ENCODE peak calls at places on chromosome 13, in five cellular contexts. One of them, this sample, is unnamed.

GRCh38 chr13:43227721-43228120 is 204.3 kb downstream of the DNAJC15 start:
- DNase-seq in epithelial cell of esophagus: peak; percentile 9
- DNase-seq in D721Med: no peak
- DNase-seq in body of pancreas: no peak
- DNase-seq in CD8-positive, alpha-beta T cell: no peak
- DNase-seq in this sample: no peak

GRCh38 chr13:29546662-29547061 is 48.8 kb downstream of the SLC7A1 start:
- DNase-seq in D721Med: no peak
- DNase-seq in epithelial cell of esophagus: no peak
- DNase-seq in CD8-positive, alpha-beta T cell: no peak
- DNase-seq in body of pancreas: no peak
- DNase-seq in this sample: no peak

GRCh38 chr13:59391696-59392095 is 772.0 kb downstream of the DIAPH3 start:
- DNase-seq in body of pancreas: peak; percentile 76
- DNase-seq in epithelial cell of esophagus: peak; percentile 69
- DNase-seq in D721Med: no peak
- DNase-seq in CD8-positive, alpha-beta T cell: peak; percentile 54
- DNase-seq in this sample: peak; percentile 61

GRCh38 chr13:111241006-111241755 is 79.3 kb upstream of the TEX29 start:
- DNase-seq in CD8-positive, alpha-beta T cell: no peak
- DNase-seq in epithelial cell of esophagus: no peak
- DNase-seq in D721Med: no peak
- DNase-seq in body of pancreas: no peak
- DNase-seq in this sample: no peak

GRCh38 chr13:60448907-60449510 is 52.0 kb downstream of the TDRD3 start:
- DNase-seq in body of pancreas: no peak
- DNase-seq in epithelial cell of esophagus: peak; percentile 64
- DNase-seq in D721Med: no peak
- DNase-seq in CD8-positive, alpha-beta T cell: no peak
- DNase-seq in this sample: peak; percentile 17

GRCh38 chr13:26698392-26699196 is 62.0 kb downstream of the GPR12 start:
- DNase-seq in body of pancreas: peak; percentile 77
- DNase-seq in D721Med: peak; percentile 60
- DNase-seq in CD8-positive, alpha-beta T cell: peak; percentile 66
- DNase-seq in epithelial cell of esophagus: peak; percentile 83
- DNase-seq in this sample: peak; percentile 86

GRCh38 chr13:85798999-85799646 is at the start of gene SLITRK6:
- DNase-seq in epithelial cell of esophagus: peak; percentile 98
- DNase-seq in CD8-positive, alpha-beta T cell: no peak
- DNase-seq in body of pancreas: no peak
- DNase-seq in D721Med: no peak
- DNase-seq in this sample: no peak

GRCh38 chr13:102017248-102017647 is 384.6 kb downstream of the FGF14 start:
- DNase-seq in epithelial cell of esophagus: no peak
- DNase-seq in D721Med: no peak
- DNase-seq in CD8-positive, alpha-beta T cell: no peak
- DNase-seq in body of pancreas: no peak
- DNase-seq in this sample: no peak

GRCh38 chr13:98206946-98207345 is 29.9 kb upstream of the RNF113B start:
- DNase-seq in CD8-positive, alpha-beta T cell: no peak
- DNase-seq in epithelial cell of esophagus: peak; percentile 28
- DNase-seq in D721Med: no peak
- DNase-seq in body of pancreas: no peak
- DNase-seq in this sample: no peak

GRCh38 chr13:114025432-114026127 is 51.7 kb upstream of the C13orf46 start:
- DNase-seq in body of pancreas: no peak
- DNase-seq in epithelial cell of esophagus: no peak
- DNase-seq in CD8-positive, alpha-beta T cell: no peak
- DNase-seq in D721Med: no peak
- DNase-seq in this sample: no peak

GRCh38 chr13:33251131-33251629 is 34.4 kb downstream of the STARD13 start:
- DNase-seq in body of pancreas: no peak
- DNase-seq in epithelial cell of esophagus: peak; percentile 89
- DNase-seq in CD8-positive, alpha-beta T cell: no peak
- DNase-seq in D721Med: no peak
- DNase-seq in this sample: peak; percentile 47

GRCh38 chr13:113564331-113565023 is 20.1 kb upstream of the TFDP1 start:
- DNase-seq in CD8-positive, alpha-beta T cell: no peak
- DNase-seq in D721Med: no peak
- DNase-seq in epithelial cell of esophagus: no peak
- DNase-seq in body of pancreas: no peak
- DNase-seq in this sample: no peak

GRCh38 chr13:37775871-37776270 is 93.7 kb downstream of the TRPC4 start:
- DNase-seq in CD8-positive, alpha-beta T cell: no peak
- DNase-seq in body of pancreas: no peak
- DNase-seq in D721Med: no peak
- DNase-seq in epithelial cell of esophagus: no peak
- DNase-seq in this sample: no peak

GRCh38 chr13:85755123-85755522 is 44.1 kb downstream of the SLITRK6 start:
- DNase-seq in CD8-positive, alpha-beta T cell: no peak
- DNase-seq in body of pancreas: no peak
- DNase-seq in D721Med: no peak
- DNase-seq in epithelial cell of esophagus: no peak
- DNase-seq in this sample: no peak

GRCh38 chr13:57601536-57601935 is 30.0 kb upstream of the PCDH17 start:
- DNase-seq in D721Med: no peak
- DNase-seq in CD8-positive, alpha-beta T cell: no peak
- DNase-seq in body of pancreas: no peak
- DNase-seq in epithelial cell of esophagus: no peak
- DNase-seq in this sample: no peak

GRCh38 chr13:45392811-45393210 is 25.4 kb downstream of the SLC25A30 start:
- DNase-seq in epithelial cell of esophagus: no peak
- DNase-seq in CD8-positive, alpha-beta T cell: no peak
- DNase-seq in body of pancreas: no peak
- DNase-seq in D721Med: no peak
- DNase-seq in this sample: no peak

GRCh38 chr13:45391926-45392325 is 26.2 kb downstream of the SLC25A30 start:
- DNase-seq in body of pancreas: no peak
- DNase-seq in epithelial cell of esophagus: no peak
- DNase-seq in D721Med: no peak
- DNase-seq in CD8-positive, alpha-beta T cell: no peak
- DNase-seq in this sample: no peak

GRCh38 chr13:45398862-45399261 is 19.3 kb downstream of the SLC25A30 start:
- DNase-seq in epithelial cell of esophagus: no peak
- DNase-seq in D721Med: no peak
- DNase-seq in body of pancreas: no peak
- DNase-seq in CD8-positive, alpha-beta T cell: peak; percentile 66
- DNase-seq in this sample: no peak

GRCh38 chr13:45396548-45397095 is 21.6 kb downstream of the SLC25A30 start:
- DNase-seq in CD8-positive, alpha-beta T cell: no peak
- DNase-seq in body of pancreas: no peak
- DNase-seq in epithelial cell of esophagus: no peak
- DNase-seq in D721Med: no peak
- DNase-seq in this sample: no peak

DNA sequence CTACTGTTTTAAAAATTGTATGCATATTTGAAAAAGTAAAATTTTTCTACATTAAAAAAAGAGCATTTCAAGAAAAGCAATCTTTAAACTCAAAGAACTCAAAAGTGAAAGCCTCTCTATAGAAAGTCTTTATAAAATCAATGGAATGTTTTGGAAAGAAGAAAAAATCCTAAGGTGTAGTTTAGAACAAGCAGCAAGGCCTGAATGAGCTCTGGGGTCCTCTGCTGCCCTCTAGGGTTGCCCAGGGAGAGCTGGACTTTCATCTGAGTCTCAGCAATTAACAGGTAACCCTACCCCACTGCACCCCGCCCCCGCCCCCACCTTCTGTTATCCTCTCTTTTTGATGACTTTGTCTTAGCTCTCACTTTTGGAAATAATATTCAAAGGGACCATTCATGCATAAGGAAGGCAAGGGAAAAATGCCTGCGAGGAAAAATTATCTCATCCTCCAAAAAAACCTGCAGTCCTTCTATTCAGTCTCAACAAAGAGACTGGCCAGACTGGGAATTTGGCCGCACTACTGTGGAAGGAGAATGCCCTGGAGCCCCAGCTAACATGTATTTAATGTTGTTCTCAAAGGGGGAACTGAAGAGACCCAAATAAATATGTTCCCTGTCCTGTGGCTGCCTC is 24.1 kb downstream of the SLC25A30 start:
- DNase-seq in body of pancreas: peak; percentile 63
- DNase-seq in epithelial cell of esophagus: peak; percentile 75
- DNase-seq in D721Med: peak; percentile 31
- DNase-seq in CD8-positive, alpha-beta T cell: no peak
- DNase-seq in this sample: peak; percentile 68
- TF ChIP-seq CTCF in body of pancreas: peak; percentile 48
- TF ChIP-seq CTCF in epithelial cell of esophagus: peak; percentile 81
- TF ChIP-seq CTCF in D721Med: peak; percentile 52
- TF ChIP-seq CTCF in CD8-positive, alpha-beta T cell: peak; percentile 38
- TF ChIP-seq CTCF in this sample: peak; percentile 68

GRCh38 chr13:78714717-78715116 is 55.8 kb upstream of the OBI1 start:
- DNase-seq in epithelial cell of esophagus: no peak
- DNase-seq in D721Med: no peak
- DNase-seq in body of pancreas: no peak
- DNase-seq in CD8-positive, alpha-beta T cell: no peak
- DNase-seq in this sample: no peak
- TF ChIP-seq CTCF in epithelial cell of esophagus: no peak
- TF ChIP-seq CTCF in D721Med: no peak
- TF ChIP-seq CTCF in body of pancreas: no peak
- TF ChIP-seq CTCF in CD8-positive, alpha-beta T cell: no peak
- TF ChIP-seq CTCF in this sample: no peak

DNA sequence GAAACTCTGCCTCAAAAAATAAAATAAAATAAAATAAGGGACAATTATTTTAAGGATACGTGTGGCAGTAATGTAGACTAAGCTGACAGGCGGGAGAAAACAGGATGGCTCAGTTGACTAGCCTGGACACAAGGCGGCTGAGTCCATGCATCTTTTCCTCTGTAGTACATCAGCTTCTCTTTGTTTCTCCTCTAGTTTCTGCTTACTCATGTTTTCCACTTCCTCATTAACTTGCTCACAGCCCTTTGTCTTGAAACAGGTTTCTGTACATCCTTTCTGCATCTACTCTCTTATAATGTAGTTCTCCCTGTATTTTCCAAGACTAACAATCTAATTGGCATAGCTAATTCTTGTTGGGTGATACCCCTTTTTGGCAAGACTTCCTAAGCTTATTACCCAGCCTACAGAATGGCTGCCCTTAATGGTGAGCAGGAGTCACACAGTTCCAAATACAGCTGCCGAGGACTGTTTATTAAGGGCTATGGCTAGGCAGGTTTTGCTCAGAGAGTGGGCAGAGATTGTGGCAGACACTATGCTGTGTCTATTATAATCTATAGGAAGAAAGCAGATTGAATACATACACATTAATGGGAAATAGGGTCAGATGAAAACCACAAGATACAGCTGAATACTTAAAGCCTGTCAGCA is 58.7 kb upstream of the KLF5 start:
- DNase-seq in body of pancreas: no peak
- DNase-seq in epithelial cell of esophagus: peak; percentile 90
- DNase-seq in D721Med: no peak
- DNase-seq in CD8-positive, alpha-beta T cell: no peak
- DNase-seq in this sample: peak; percentile 20
- TF ChIP-seq CTCF in body of pancreas: no peak
- TF ChIP-seq CTCF in epithelial cell of esophagus: peak; percentile 26
- TF ChIP-seq CTCF in D721Med: no peak
- TF ChIP-seq CTCF in CD8-positive, alpha-beta T cell: no peak
- TF ChIP-seq CTCF in this sample: no peak

GRCh38 chr13:45628094-45628493 is 12.6 kb upstream of the ERICH6B start:
- DNase-seq in CD8-positive, alpha-beta T cell: no peak
- DNase-seq in epithelial cell of esophagus: no peak
- DNase-seq in body of pancreas: no peak
- DNase-seq in D721Med: no peak
- DNase-seq in this sample: no peak

GRCh38 chr13:45627656-45628055 is 12.1 kb upstream of the ERICH6B start:
- DNase-seq in body of pancreas: no peak
- DNase-seq in epithelial cell of esophagus: no peak
- DNase-seq in CD8-positive, alpha-beta T cell: no peak
- DNase-seq in D721Med: no peak
- DNase-seq in this sample: no peak

GRCh38 chr13:45626731-45627374 is 11.3 kb upstream of the ERICH6B start:
- DNase-seq in body of pancreas: no peak
- DNase-seq in CD8-positive, alpha-beta T cell: no peak
- DNase-seq in epithelial cell of esophagus: no peak
- DNase-seq in D721Med: no peak
- DNase-seq in this sample: no peak

GRCh38 chr13:45621950-45622349 is 6.4 kb upstream of the ERICH6B start:
- DNase-seq in epithelial cell of esophagus: no peak
- DNase-seq in body of pancreas: no peak
- DNase-seq in CD8-positive, alpha-beta T cell: no peak
- DNase-seq in D721Med: no peak
- DNase-seq in this sample: no peak

GRCh38 chr13:45623516-45624090 is 8.1 kb upstream of the ERICH6B start:
- DNase-seq in body of pancreas: no peak
- DNase-seq in epithelial cell of esophagus: peak; percentile 45
- DNase-seq in CD8-positive, alpha-beta T cell: no peak
- DNase-seq in D721Med: no peak
- DNase-seq in this sample: peak; percentile 45
- TF ChIP-seq CTCF in body of pancreas: peak; percentile 52
- TF ChIP-seq CTCF in epithelial cell of esophagus: peak; percentile 60
- TF ChIP-seq CTCF in CD8-positive, alpha-beta T cell: peak; percentile 53
- TF ChIP-seq CTCF in D721Med: peak; percentile 46
- TF ChIP-seq CTCF in this sample: peak; percentile 60

GRCh38 chr13:46496086-46496485 is 56.9 kb upstream of the LRCH1 start:
- DNase-seq in CD8-positive, alpha-beta T cell: no peak
- DNase-seq in D721Med: no peak
- DNase-seq in epithelial cell of esophagus: no peak
- DNase-seq in body of pancreas: no peak
- DNase-seq in this sample: no peak
- TF ChIP-seq CTCF in CD8-positive, alpha-beta T cell: no peak
- TF ChIP-seq CTCF in D721Med: no peak
- TF ChIP-seq CTCF in epithelial cell of esophagus: no peak
- TF ChIP-seq CTCF in body of pancreas: no peak
- TF ChIP-seq CTCF in this sample: no peak

DNA sequence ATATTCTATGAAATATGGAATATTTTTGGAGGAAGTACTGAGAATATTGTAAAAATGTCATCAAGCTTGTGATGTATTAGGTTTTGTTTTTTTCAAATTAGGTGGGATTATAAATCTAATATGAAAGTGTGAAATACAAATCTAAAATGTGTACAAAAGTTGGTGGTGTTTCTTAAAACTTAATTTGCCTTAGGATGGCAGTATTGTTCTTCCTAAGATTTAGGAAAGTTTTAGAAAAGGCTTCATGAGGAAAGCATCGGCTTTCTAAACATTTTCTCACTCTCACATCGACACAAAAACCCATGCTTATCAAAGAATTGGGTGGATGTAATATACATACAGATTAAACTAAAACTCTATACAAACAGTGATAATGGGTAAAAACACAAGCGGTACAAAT is 972.0 kb upstream of the PCDH20 start:
- DNase-seq in D721Med: no peak
- DNase-seq in body of pancreas: no peak
- DNase-seq in CD8-positive, alpha-beta T cell: no peak
- DNase-seq in epithelial cell of esophagus: no peak
- DNase-seq in this sample: no peak
- TF ChIP-seq CTCF in D721Med: peak; percentile 42
- TF ChIP-seq CTCF in body of pancreas: peak; percentile 17
- TF ChIP-seq CTCF in CD8-positive, alpha-beta T cell: no peak
- TF ChIP-seq CTCF in epithelial cell of esophagus: no peak
- TF ChIP-seq CTCF in this sample: peak; percentile 17

GRCh38 chr13:92494915-92495314 is 731.7 kb upstream of the GPC6 start:
- DNase-seq in D721Med: no peak
- DNase-seq in epithelial cell of esophagus: no peak
- DNase-seq in CD8-positive, alpha-beta T cell: no peak
- DNase-seq in body of pancreas: no peak
- DNase-seq in this sample: no peak

DNA sequence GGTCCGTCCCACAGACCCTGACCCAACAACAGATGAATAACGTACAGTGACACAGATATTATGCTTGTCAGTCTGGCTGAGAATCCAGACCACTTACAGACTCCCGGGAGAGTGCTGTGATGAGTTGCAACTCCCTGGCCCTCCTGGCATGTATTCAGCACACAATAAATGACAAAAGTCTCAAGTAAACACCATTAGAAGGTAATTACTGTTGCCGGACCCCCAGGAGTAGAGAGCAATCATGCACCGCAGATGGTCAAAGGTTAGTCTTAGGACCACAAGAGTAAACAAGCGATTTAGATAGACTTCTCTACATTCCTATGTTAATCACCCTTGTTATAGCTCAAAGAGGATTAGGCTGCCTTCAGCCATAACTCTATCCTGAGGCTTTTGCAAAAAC is 726.4 kb upstream of the GPC6 start:
- DNase-seq in epithelial cell of esophagus: no peak
- DNase-seq in D721Med: no peak
- DNase-seq in body of pancreas: no peak
- DNase-seq in CD8-positive, alpha-beta T cell: no peak
- DNase-seq in this sample: no peak
- TF ChIP-seq CTCF in epithelial cell of esophagus: no peak
- TF ChIP-seq CTCF in D721Med: no peak
- TF ChIP-seq CTCF in body of pancreas: no peak
- TF ChIP-seq CTCF in CD8-positive, alpha-beta T cell: no peak
- TF ChIP-seq CTCF in this sample: no peak

This sample was measured in GM13977.